ENCODE peak calls at places on chromosomes 3 and 15, in nine cellular contexts. W is pancreas, Z is tibial artery, A is fibroblast of lung, X is PC-3, D is Panc1, N is IMR-90, B is left lung, C is esophagus muscularis mucosa. E is an unnamed sample.

GRCh38 chr3:128382221-128382807 is 84.4 kb downstream of the DNAJB8 start:
- DNase-seq in A (no peak), N (no peak), X (peak), D (no peak), W (peak), B (no peak), C (no peak), Z (no peak), E (no peak)

GRCh38 chr3:165642761-165643432 is 194.3 kb downstream of the BCHE start:
- DNase-seq in B (peak), X (peak), C (peak), A (peak), Z (peak), W (no peak), N (peak), D (peak), E (no peak)

GRCh38 chr3:31391150-31391549 is 141.6 kb upstream of the STT3B start:
- DNase-seq in Z (no peak), N (no peak), W (no peak), B (no peak), A (no peak), C (no peak), D (no peak), X (no peak), E (no peak)

GRCh38 chr15:31326729-31327673 is at the start of gene KLF13:
- DNase-seq in A (peak), X (peak), B (no peak), N (peak), C (no peak), W (peak), D (no peak), Z (peak), E (peak)

GRCh38 chr3:38755130-38755529 is 60.9 kb downstream of the SCN10A start:
- DNase-seq in N (peak), W (no peak), A (no peak), D (no peak), C (peak), X (no peak), B (no peak), Z (no peak), E (no peak)

GRCh38 chr3:167858865-167859264 is 123.3 kb downstream of the SERPINI1 start:
- DNase-seq in A (no peak), C (no peak), W (no peak), Z (no peak), N (no peak), X (no peak), B (no peak), D (no peak), E (no peak)

GRCh38 chr3:129756871-129757270 is 136.6 kb downstream of the TMCC1 start:
- DNase-seq in W (no peak), Z (no peak), X (peak), A (peak), B (no peak), N (peak), C (no peak), D (no peak), E (no peak)

GRCh38 chr3:46006646-46007045 is 11.0 kb upstream of the FYCO1 start:
- DNase-seq in X (peak), C (no peak), D (no peak), Z (no peak), A (peak), B (no peak), W (no peak), N (peak), E (no peak)

GRCh38 chr3:179991104-179991503 is 45.6 kb downstream of the PEX5L start:
- DNase-seq in Z (no peak), N (no peak), B (no peak), X (peak), W (no peak), C (no peak), D (no peak), A (no peak), E (no peak)

GRCh38 chr15:36590838-36591237 is 11.4 kb downstream of the CDIN1 start:
- DNase-seq in C (no peak), W (no peak), D (no peak), A (peak), X (peak), B (no peak), Z (no peak), N (peak), E (no peak)

GRCh38 chr15:29066848-29067247 is 181.1 kb downstream of the APBA2 start:
- DNase-seq in C (no peak), N (no peak), Z (no peak), X (no peak), A (no peak), D (no peak), B (no peak), W (no peak), E (no peak)

GRCh38 chr15:23869391-23869790 is 182.3 kb upstream of the NDN start:
- DNase-seq in W (peak), X (peak), C (no peak), N (no peak), B (peak), D (no peak), A (peak), Z (no peak), E (no peak)

GRCh38 chr3:168581718-168582332 is 486.1 kb upstream of the GOLIM4 start:
- DNase-seq in X (no peak), A (no peak), N (no peak), D (no peak), Z (no peak), W (no peak), B (no peak), C (no peak), E (no peak)

GRCh38 chr3:111998661-111999641 is at the start of gene TAGLN3:
- DNase-seq in N (no peak), Z (no peak), B (no peak), W (peak), D (no peak), X (peak), A (peak), C (peak), E (no peak)

GRCh38 chr3:171904829-171905228 is 61.7 kb downstream of the TMEM212 start:
- DNase-seq in Z (no peak), N (peak), A (peak), X (no peak), C (no peak), W (no peak), B (no peak), D (no peak), E (no peak)

GRCh38 chr3:169305460-169305859 is 358.1 kb downstream of the MECOM start:
- DNase-seq in Z (no peak), B (no peak), A (no peak), D (no peak), C (peak), W (peak), X (no peak), N (no peak), E (no peak)

GRCh38 chr3:136898549-136898948 is 36.5 kb downstream of the NCK1 start:
- DNase-seq in Z (no peak), B (no peak), W (no peak), C (no peak), X (no peak), A (no peak), N (no peak), D (no peak), E (no peak)
- H3K27ac ChIP-seq in Z (no peak), B (no peak), W (no peak), C (peak), X (no peak), A (no peak), N (no peak), D (no peak), E (no peak)

GRCh38 chr15:88490036-88490435 is 22.5 kb downstream of the MRPS11 start:
- DNase-seq in W (no peak), Z (no peak), C (no peak), X (no peak), N (no peak), A (no peak), D (no peak), B (no peak), E (no peak)

GRCh38 chr15:88489321-88489720 is 21.8 kb downstream of the MRPS11 start:
- DNase-seq in A (no peak), Z (no peak), W (no peak), B (no peak), N (no peak), X (no peak), C (no peak), D (no peak), E (no peak)

GRCh38 chr15:88487796-88488523 is 20.5 kb downstream of the MRPS11 start:
- DNase-seq in A (no peak), D (no peak), Z (no peak), W (no peak), X (no peak), C (no peak), N (peak), B (no peak), E (no peak)

GRCh38 chr15:88484781-88485246 is 17.3 kb downstream of the MRPS11 start:
- DNase-seq in Z (no peak), X (no peak), N (peak), A (peak), D (no peak), C (no peak), B (no peak), W (no peak), E (no peak)

GRCh38 chr15:88487176-88487795 is 19.8 kb downstream of the MRPS11 start:
- DNase-seq in N (no peak), Z (no peak), X (peak), D (no peak), C (no peak), B (no peak), A (peak), W (no peak), E (no peak)
- TF ChIP-seq CTCF in N (no peak), Z (no peak), X (peak), D (no peak), C (no peak), B (no peak), A (no peak), W (no peak), E (no peak)

GRCh38 chr3:64150527-64151238 is 74.6 kb downstream of the PRICKLE2 start:
- DNase-seq in D (no peak), N (peak), A (peak), Z (peak), B (peak), X (peak), W (peak), C (no peak), E (no peak)

GRCh38 chr3:64152100-64152499 is 73.2 kb downstream of the PRICKLE2 start:
- DNase-seq in W (no peak), N (peak), X (peak), D (no peak), C (no peak), B (no peak), Z (peak), A (peak), E (no peak)

GRCh38 chr3:64151335-64151871 is 73.9 kb downstream of the PRICKLE2 start:
- DNase-seq in C (no peak), D (no peak), A (no peak), B (no peak), W (no peak), Z (no peak), X (no peak), N (no peak), E (no peak)

GRCh38 chr3:64148955-64149653 is 76.2 kb downstream of the PRICKLE2 start:
- DNase-seq in D (no peak), A (no peak), Z (no peak), W (no peak), N (no peak), B (no peak), X (no peak), C (no peak), E (no peak)

DNA sequence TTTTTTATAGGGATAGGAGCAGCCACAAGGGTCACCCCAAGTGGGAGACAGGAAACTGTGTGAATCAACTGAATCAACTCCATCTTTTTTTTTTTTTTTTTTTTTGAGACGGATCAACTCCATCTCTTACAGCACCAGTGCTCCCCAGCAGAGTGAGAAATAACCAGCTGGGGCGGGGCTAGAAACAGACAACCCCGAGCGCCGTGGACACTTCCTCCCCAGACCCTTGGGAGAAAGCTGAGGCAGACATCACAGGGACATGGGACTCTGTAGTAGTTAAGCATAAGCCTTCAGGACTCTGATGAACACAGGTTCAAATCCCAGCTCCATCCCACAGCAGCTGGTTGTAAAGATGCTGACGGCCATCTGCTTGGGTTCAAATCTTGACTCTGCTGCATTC is 75.4 kb downstream of the PRICKLE2 start:
- DNase-seq in B (no peak), X (no peak), C (no peak), Z (no peak), N (no peak), W (no peak), A (no peak), D (no peak), E (no peak)
- H3K27ac ChIP-seq in B (peak), X (no peak), C (peak), Z (peak), N (peak), W (no peak), A (peak), D (no peak), E (no peak)

DNA sequence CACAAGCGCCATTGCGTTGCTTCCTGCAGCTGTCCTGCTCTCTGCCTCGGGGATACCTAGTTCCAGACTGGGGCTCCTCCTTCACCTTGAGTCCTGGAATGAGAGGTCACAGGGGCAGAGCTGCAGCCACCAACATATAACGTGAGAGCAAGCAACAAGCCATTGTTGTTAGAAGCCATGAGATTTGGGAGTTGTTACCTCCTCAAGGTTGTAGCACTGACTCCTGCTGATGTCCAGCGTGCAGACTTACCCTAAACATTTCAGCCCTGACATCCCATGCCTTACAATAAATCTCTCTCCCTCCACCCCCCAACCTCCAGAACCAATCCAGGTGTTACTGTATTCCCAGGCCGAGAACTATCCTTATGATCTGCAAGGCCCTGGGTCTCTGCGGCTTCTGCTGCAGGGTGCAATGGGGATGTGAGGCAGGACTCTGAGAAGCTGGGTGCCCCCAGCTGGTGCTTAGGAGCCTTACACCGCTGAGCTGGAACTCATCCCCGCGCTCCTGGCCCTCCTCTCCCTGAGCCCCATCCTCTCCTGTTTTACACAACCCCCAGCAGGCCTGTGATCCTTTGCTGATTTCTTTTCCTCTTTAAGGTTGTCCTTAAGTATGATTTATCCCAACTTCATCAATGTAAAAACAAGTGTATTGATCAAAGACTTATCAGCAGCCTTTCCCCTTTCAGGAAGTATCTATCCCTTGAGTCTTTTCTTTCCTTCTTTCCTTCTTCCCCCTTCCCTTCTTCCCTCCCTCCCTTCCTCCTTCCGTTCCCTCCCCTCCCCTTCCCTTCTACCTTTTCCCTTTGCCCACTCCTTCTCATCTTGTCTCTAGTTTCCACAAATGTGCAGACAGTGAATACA is 84.2 kb upstream of the ABHD2 start:
- DNase-seq in A (peak), W (no peak), B (no peak), C (no peak), N (peak), X (no peak), D (no peak), Z (peak), E (no peak)
- TF ChIP-seq CTCF in A (peak), W (no peak), B (no peak), C (peak), N (peak), X (peak), D (peak), Z (peak), E (no peak)

GRCh38 chr3:174303911-174304541 is 555.1 kb upstream of the NAALADL2 start:
- DNase-seq in D (no peak), W (no peak), Z (no peak), N (no peak), B (no peak), X (no peak), A (no peak), C (no peak), E (no peak)

GRCh38 chr3:174302746-174303315 is 556.3 kb upstream of the NAALADL2 start:
- DNase-seq in N (no peak), D (no peak), A (no peak), C (no peak), Z (no peak), B (no peak), W (no peak), X (no peak), E (no peak)

GRCh38 chr3:174308761-174309160 is 550.4 kb upstream of the NAALADL2 start:
- DNase-seq in D (no peak), X (no peak), C (no peak), N (no peak), Z (no peak), B (no peak), A (no peak), W (no peak), E (no peak)
- H3K27ac ChIP-seq in D (no peak), X (no peak), C (no peak), N (no peak), Z (no peak), B (no peak), A (no peak), W (no peak), E (no peak)

GRCh38 chr3:183080628-183081027 is 18.7 kb downstream of the MCCC1 start:
- DNase-seq in C (no peak), B (no peak), W (no peak), D (no peak), N (no peak), Z (no peak), A (no peak), X (no peak), E (no peak)

GRCh38 chr3:183087184-183087583 is 12.1 kb downstream of the MCCC1 start:
- DNase-seq in Z (no peak), X (no peak), C (no peak), A (no peak), B (no peak), W (no peak), D (no peak), N (no peak), E (no peak)

GRCh38 chr3:183081459-183082183 is 17.7 kb downstream of the MCCC1 start:
- DNase-seq in N (no peak), Z (no peak), A (no peak), C (no peak), B (no peak), X (no peak), W (no peak), D (no peak), E (no peak)

GRCh38 chr3:183082355-183082915 is 16.9 kb downstream of the MCCC1 start:
- DNase-seq in C (no peak), X (no peak), N (no peak), A (no peak), Z (no peak), D (no peak), W (no peak), B (peak), E (no peak)

DNA sequence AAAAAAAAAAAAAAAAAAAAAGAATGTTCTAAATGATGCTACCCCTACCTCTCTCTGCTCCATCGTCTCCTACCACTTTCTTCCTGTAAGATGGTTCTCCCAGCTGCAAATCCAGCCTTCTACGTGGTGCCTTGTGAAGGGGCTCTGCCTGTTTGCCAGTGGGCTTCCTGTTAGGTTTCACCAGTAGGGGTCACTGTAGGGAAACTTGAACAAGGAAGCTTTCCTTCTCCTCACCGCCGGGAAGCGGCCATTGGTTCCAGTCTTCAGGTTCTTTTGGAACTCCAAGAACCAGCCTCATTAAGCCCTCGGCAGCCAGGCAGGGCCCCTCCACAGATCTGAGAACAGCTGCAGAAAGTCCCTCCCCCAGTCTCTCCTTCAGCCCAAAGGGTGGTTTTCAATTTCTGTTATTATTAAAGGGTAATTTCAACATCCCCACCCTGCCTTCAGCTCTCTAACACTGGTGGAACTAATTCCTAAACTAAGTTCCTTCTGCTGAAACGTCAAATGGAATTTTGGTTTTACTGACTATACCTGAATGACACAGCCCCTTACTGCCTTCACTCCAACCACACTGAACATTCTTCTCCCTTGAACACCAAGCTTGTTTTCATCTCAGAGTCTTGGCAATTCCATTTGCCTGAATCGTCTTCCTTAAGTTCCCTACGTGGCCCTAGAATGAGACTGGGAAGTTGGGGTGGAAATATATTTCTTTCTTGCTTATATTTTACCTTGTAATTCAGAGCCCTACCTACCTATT is 13.5 kb downstream of the MCCC1 start:
- DNase-seq in X (peak), N (peak), W (no peak), Z (no peak), D (no peak), B (no peak), A (peak), C (no peak), E (no peak)
- TF ChIP-seq CTCF in X (peak), N (peak), W (peak), Z (peak), D (peak), B (peak), A (peak), C (no peak), E (peak)

GRCh38 chr3:11605398-11605797 is 38.3 kb downstream of the VGLL4 start:
- DNase-seq in A (no peak), B (no peak), X (no peak), W (no peak), D (no peak), Z (no peak), N (no peak), C (no peak), E (no peak)

GRCh38 chr3:11602441-11602840 is 41.3 kb downstream of the VGLL4 start:
- DNase-seq in B (no peak), C (no peak), A (no peak), W (no peak), Z (no peak), X (no peak), D (no peak), N (no peak), E (no peak)

GRCh38 chr3:11602886-11603285 is 40.8 kb downstream of the VGLL4 start:
- DNase-seq in A (no peak), C (no peak), N (no peak), Z (no peak), W (no peak), D (no peak), B (no peak), X (no peak), E (no peak)

GRCh38 chr3:11604139-11604895 is 39.4 kb downstream of the VGLL4 start:
- DNase-seq in W (no peak), N (peak), C (no peak), X (no peak), B (no peak), A (peak), D (peak), Z (no peak), E (no peak)

DNA sequence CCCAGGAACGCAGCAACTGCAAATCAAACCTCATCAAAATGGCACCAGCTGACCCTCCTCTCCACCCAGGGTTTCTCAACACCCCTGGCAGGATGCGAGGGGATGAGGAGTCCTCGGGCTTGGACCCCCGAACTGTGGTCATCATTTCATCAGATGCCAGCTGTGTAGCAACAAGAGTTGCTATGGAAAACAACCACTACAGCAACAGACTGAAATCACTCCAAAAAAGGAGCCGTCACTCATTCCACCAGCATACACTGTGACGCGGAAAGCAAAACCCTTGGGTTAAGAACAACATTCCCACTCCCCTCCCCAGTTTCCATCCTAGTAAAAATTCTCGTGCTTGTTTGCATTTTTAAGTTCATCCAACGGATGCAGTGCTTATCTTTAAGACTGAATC is 40.1 kb downstream of the VGLL4 start:
- DNase-seq in A (peak), N (peak), X (no peak), Z (peak), B (no peak), W (no peak), C (peak), D (no peak), E (no peak)
- H3K27ac ChIP-seq in A (peak), N (peak), X (peak), Z (peak), B (peak), W (peak), C (peak), D (peak), E (no peak)

GRCh38 chr3:51386159-51386851 is 1.2 kb downstream of the MANF start:
- DNase-seq in Z (no peak), D (no peak), B (no peak), N (no peak), C (no peak), X (no peak), A (no peak), W (no peak), E (no peak)
- TF ChIP-seq CTCF in Z (no peak), D (no peak), B (no peak), N (no peak), C (no peak), X (no peak), A (no peak), W (no peak), E (no peak)

GRCh38 chr3:59809750-59810444 is 760.1 kb upstream of the CFAP20DC start:
- DNase-seq in Z (no peak), B (no peak), N (peak), D (no peak), X (peak), C (no peak), A (peak), W (no peak), E (no peak)
- H3K27ac ChIP-seq in Z (no peak), B (no peak), N (peak), D (no peak), X (no peak), C (no peak), A (no peak), W (no peak), E (no peak)